ENCODE peak calls at places on chromosomes 12 and 14, in five cellular contexts. One of them, this sample, is unnamed.

GRCh38 chr14:85536835-85537195 is 6.9 kb downstream of the FLRT2 start:
- DNase-seq in endothelial cell of umbilical vein: no peak
- DNase-seq in AG10803: peak
- DNase-seq in stimulated activated CD4-positive, alpha-beta T cell treated with anti-CD3 and anti-CD28 coated beads, Interleukin-1b, Interleukin-23, amount 100 ng/mL, for 24 hours: no peak
- DNase-seq in A172: no peak
- DNase-seq in this sample: no peak

GRCh38 chr12:3589745-3590144 is 98.7 kb downstream of the PRMT8 start:
- DNase-seq in endothelial cell of umbilical vein: no peak
- DNase-seq in AG10803: no peak
- DNase-seq in stimulated activated CD4-positive, alpha-beta T cell treated with anti-CD3 and anti-CD28 coated beads, Interleukin-1b, Interleukin-23, amount 100 ng/mL, for 24 hours: no peak
- DNase-seq in A172: no peak
- DNase-seq in this sample: no peak

GRCh38 chr12:101570022-101570421 is 24.7 kb upstream of the MYBPC1 start:
- DNase-seq in endothelial cell of umbilical vein: peak
- DNase-seq in AG10803: peak
- DNase-seq in stimulated activated CD4-positive, alpha-beta T cell treated with anti-CD3 and anti-CD28 coated beads, Interleukin-1b, Interleukin-23, amount 100 ng/mL, for 24 hours: no peak
- DNase-seq in A172: peak
- DNase-seq in this sample: no peak

GRCh38 chr14:56100556-56100955 is 17.7 kb upstream of the PELI2 start:
- DNase-seq in endothelial cell of umbilical vein: no peak
- DNase-seq in AG10803: peak
- DNase-seq in stimulated activated CD4-positive, alpha-beta T cell treated with anti-CD3 and anti-CD28 coated beads, Interleukin-1b, Interleukin-23, amount 100 ng/mL, for 24 hours: no peak
- DNase-seq in A172: no peak
- DNase-seq in this sample: no peak

GRCh38 chr14:91415794-91416743 is 1.6 kb downstream of the CCDC88C start:
- DNase-seq in endothelial cell of umbilical vein: peak
- DNase-seq in AG10803: no peak
- DNase-seq in stimulated activated CD4-positive, alpha-beta T cell treated with anti-CD3 and anti-CD28 coated beads, Interleukin-1b, Interleukin-23, amount 100 ng/mL, for 24 hours: peak
- DNase-seq in A172: no peak
- DNase-seq in this sample: peak

GRCh38 chr12:83016226-83016835 is 329.6 kb downstream of the TMTC2 start:
- DNase-seq in endothelial cell of umbilical vein: peak
- DNase-seq in AG10803: peak
- DNase-seq in stimulated activated CD4-positive, alpha-beta T cell treated with anti-CD3 and anti-CD28 coated beads, Interleukin-1b, Interleukin-23, amount 100 ng/mL, for 24 hours: no peak
- DNase-seq in A172: peak
- DNase-seq in this sample: no peak

GRCh38 chr14:103362780-103363179 is 22.4 kb upstream of the MARK3 start:
- DNase-seq in endothelial cell of umbilical vein: peak
- DNase-seq in AG10803: no peak
- DNase-seq in stimulated activated CD4-positive, alpha-beta T cell treated with anti-CD3 and anti-CD28 coated beads, Interleukin-1b, Interleukin-23, amount 100 ng/mL, for 24 hours: no peak
- DNase-seq in A172: peak
- DNase-seq in this sample: peak

GRCh38 chr12:87667378-87667777 is 361.8 kb downstream of the C12orf50 start:
- DNase-seq in endothelial cell of umbilical vein: no peak
- DNase-seq in AG10803: peak
- DNase-seq in stimulated activated CD4-positive, alpha-beta T cell treated with anti-CD3 and anti-CD28 coated beads, Interleukin-1b, Interleukin-23, amount 100 ng/mL, for 24 hours: no peak
- DNase-seq in A172: peak
- DNase-seq in this sample: no peak

GRCh38 chr12:130826151-130826801 is 12.8 kb downstream of the STX2 start:
- DNase-seq in endothelial cell of umbilical vein: peak
- DNase-seq in AG10803: peak
- DNase-seq in stimulated activated CD4-positive, alpha-beta T cell treated with anti-CD3 and anti-CD28 coated beads, Interleukin-1b, Interleukin-23, amount 100 ng/mL, for 24 hours: peak
- DNase-seq in A172: peak
- DNase-seq in this sample: no peak

GRCh38 chr12:8564656-8565055 is 24.0 kb upstream of the CLEC4E start:
- DNase-seq in endothelial cell of umbilical vein: no peak
- DNase-seq in AG10803: no peak
- DNase-seq in stimulated activated CD4-positive, alpha-beta T cell treated with anti-CD3 and anti-CD28 coated beads, Interleukin-1b, Interleukin-23, amount 100 ng/mL, for 24 hours: no peak
- DNase-seq in A172: no peak
- DNase-seq in this sample: no peak

GRCh38 chr14:79016828-79017505 is 846.8 kb downstream of the NRXN3 start:
- DNase-seq in endothelial cell of umbilical vein: peak
- DNase-seq in AG10803: peak
- DNase-seq in stimulated activated CD4-positive, alpha-beta T cell treated with anti-CD3 and anti-CD28 coated beads, Interleukin-1b, Interleukin-23, amount 100 ng/mL, for 24 hours: no peak
- DNase-seq in A172: peak
- DNase-seq in this sample: peak

GRCh38 chr14:51977075-51977474 is 12.3 kb upstream of the RTRAF start:
- DNase-seq in endothelial cell of umbilical vein: no peak
- DNase-seq in AG10803: no peak
- DNase-seq in stimulated activated CD4-positive, alpha-beta T cell treated with anti-CD3 and anti-CD28 coated beads, Interleukin-1b, Interleukin-23, amount 100 ng/mL, for 24 hours: no peak
- DNase-seq in A172: no peak
- DNase-seq in this sample: no peak

GRCh38 chr14:61628192-61628591 is 67.1 kb upstream of the HIF1A start:
- DNase-seq in endothelial cell of umbilical vein: no peak
- DNase-seq in AG10803: no peak
- DNase-seq in stimulated activated CD4-positive, alpha-beta T cell treated with anti-CD3 and anti-CD28 coated beads, Interleukin-1b, Interleukin-23, amount 100 ng/mL, for 24 hours: no peak
- DNase-seq in A172: peak
- DNase-seq in this sample: no peak

GRCh38 chr12:52515927-52516831 is 4.0 kb downstream of the KRT5 start:
- DNase-seq in endothelial cell of umbilical vein: no peak
- DNase-seq in AG10803: peak
- DNase-seq in stimulated activated CD4-positive, alpha-beta T cell treated with anti-CD3 and anti-CD28 coated beads, Interleukin-1b, Interleukin-23, amount 100 ng/mL, for 24 hours: no peak
- DNase-seq in A172: no peak
- DNase-seq in this sample: peak

GRCh38 chr14:76591270-76591669 is 170.0 kb upstream of the VASH1 start:
- DNase-seq in endothelial cell of umbilical vein: no peak
- DNase-seq in AG10803: no peak
- DNase-seq in stimulated activated CD4-positive, alpha-beta T cell treated with anti-CD3 and anti-CD28 coated beads, Interleukin-1b, Interleukin-23, amount 100 ng/mL, for 24 hours: no peak
- DNase-seq in A172: no peak
- DNase-seq in this sample: no peak

GRCh38 chr14:95269493-95269892 is 50.2 kb downstream of the CLMN start:
- DNase-seq in endothelial cell of umbilical vein: no peak
- DNase-seq in AG10803: no peak
- DNase-seq in stimulated activated CD4-positive, alpha-beta T cell treated with anti-CD3 and anti-CD28 coated beads, Interleukin-1b, Interleukin-23, amount 100 ng/mL, for 24 hours: no peak
- DNase-seq in A172: no peak
- DNase-seq in this sample: no peak

GRCh38 chr12:10940389-10940788 is 1.3 kb upstream of the TAS2R14 start:
- DNase-seq in endothelial cell of umbilical vein: no peak
- DNase-seq in AG10803: peak
- DNase-seq in stimulated activated CD4-positive, alpha-beta T cell treated with anti-CD3 and anti-CD28 coated beads, Interleukin-1b, Interleukin-23, amount 100 ng/mL, for 24 hours: no peak
- DNase-seq in A172: peak
- DNase-seq in this sample: peak

This sample was measured in RCC 7860.